ENCODE peak calls at places on chromosomes 6 and 20, in ten cellular contexts. S, H, R, U, F, A, V, N, X and L are unnamed samples.

GRCh38 chr6:43040542-43041257 is 13.0 kb downstream of the CUL7 start:
- DNase-seq in S (no peak), H (no peak), R (no peak), U (no peak), F (no peak), A (no peak), V (no peak), N (no peak), X (peak; percentile 71), L (no peak)

GRCh38 chr6:89941031-89941775 is 46.9 kb downstream of the GJA10 start:
- DNase-seq in S (no peak), H (no peak), R (no peak), U (no peak), F (no peak), A (no peak), V (no peak), N (no peak), X (no peak), L (no peak)

GRCh38 chr6:90484903-90485302 is 102.0 kb downstream of the MAP3K7 start:
- DNase-seq in S (no peak), H (no peak), R (no peak), U (no peak), F (no peak), A (no peak), V (no peak), N (no peak), X (no peak), L (no peak)

GRCh38 chr6:85703359-85703758 is 60.7 kb upstream of the SYNCRIP start:
- DNase-seq in S (no peak), H (no peak), R (peak; percentile 39), U (no peak), F (no peak), A (no peak), V (no peak), N (no peak), X (no peak), L (no peak)

GRCh38 chr6:170369439-170369838 is 62.9 kb downstream of the FAM120B start:
- DNase-seq in S (no peak), H (no peak), R (no peak), U (no peak), F (no peak), A (no peak), V (no peak), N (no peak), X (no peak), L (no peak)

GRCh38 chr6:25485820-25486559 is 166.0 kb upstream of the SCGN start:
- DNase-seq in S (peak; percentile 53), H (no peak), R (no peak), U (no peak), F (no peak), A (peak; percentile 26), V (no peak), N (peak; percentile 66), X (no peak), L (no peak)

GRCh38 chr6:121823437-121823851 is 388.0 kb downstream of the GJA1 start:
- DNase-seq in S (no peak), H (no peak), R (no peak), U (no peak), F (peak; percentile 79), A (peak; percentile 67), V (no peak), N (no peak), X (no peak), L (no peak)

GRCh38 chr6:141562801-141563763 is 569.6 kb upstream of the GJE1 start:
- DNase-seq in S (peak; percentile 69), H (no peak), R (peak; percentile 89), U (peak; percentile 73), F (peak; percentile 91), A (peak; percentile 96), V (peak; percentile 57), N (peak; percentile 21), X (peak; percentile 52), L (no peak)

GRCh38 chr6:79423216-79423615 is 114.0 kb downstream of the LCA5 start:
- DNase-seq in S (no peak), H (no peak), R (no peak), U (no peak), F (no peak), A (no peak), V (no peak), N (no peak), X (no peak), L (no peak)
- H3K4me3 ChIP-seq in S (no peak overlapping the region), H (no peak overlapping the region), R (no peak overlapping the region), U (no peak overlapping the region), F (no peak overlapping the region), A (no peak overlapping the region), V (no peak overlapping the region), N (no peak overlapping the region), X (no peak overlapping the region), L (no peak overlapping the region)

DNA sequence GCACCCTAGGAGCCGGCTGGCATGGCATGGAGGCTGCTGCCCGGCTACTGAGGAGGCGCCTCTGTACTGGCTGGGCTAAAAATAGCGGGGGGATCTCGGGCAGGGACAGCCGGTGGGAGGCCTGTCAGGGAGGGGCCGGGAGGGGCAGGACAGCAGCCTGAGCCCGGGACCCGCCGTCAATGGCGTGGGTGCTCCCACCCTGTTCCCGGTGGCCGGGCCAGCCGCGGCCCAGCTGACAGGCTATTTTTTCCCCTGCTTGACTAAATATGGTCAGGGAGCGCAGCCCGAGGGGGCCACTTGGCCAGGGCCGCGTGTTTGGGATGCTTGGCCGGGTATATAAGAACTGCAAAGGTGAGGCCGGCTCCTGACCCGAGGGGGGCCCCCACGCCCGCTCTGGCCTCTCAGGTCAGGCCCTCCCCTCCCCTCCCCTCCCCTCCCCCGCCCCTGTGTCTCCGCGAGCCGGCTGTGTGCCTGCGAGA is 74.3 kb upstream of the GATA5 start:
- DNase-seq in S (no peak), H (no peak), R (no peak), U (no peak), F (no peak), A (no peak), V (no peak), N (peak; percentile 87), X (peak; percentile 84), L (peak; percentile 80)
- H3K4me3 ChIP-seq in S (no peak overlapping the region), H (peak overlapping the region; percentile 65), R (no peak overlapping the region), U (no peak overlapping the region), F (no peak overlapping the region), A (no peak overlapping the region), V (no peak overlapping the region), N (peak overlapping the region; percentile 78), X (peak overlapping the region; percentile 60), L (peak overlapping the region; percentile 18)

GRCh38 chr6:109523478-109523877 is 40.5 kb upstream of the ZBTB24 start:
- DNase-seq in S (no peak), H (no peak), R (no peak), U (no peak), F (peak; percentile 40), A (peak; percentile 88), V (peak; percentile 40), N (no peak), X (no peak), L (no peak)

GRCh38 chr6:109524129-109524528 is 41.1 kb upstream of the ZBTB24 start:
- DNase-seq in S (no peak), H (no peak), R (no peak), U (no peak), F (no peak), A (no peak), V (no peak), N (no peak), X (no peak), L (no peak)

GRCh38 chr6:109531446-109531845 is 48.4 kb upstream of the ZBTB24 start:
- DNase-seq in S (no peak), H (no peak), R (no peak), U (no peak), F (no peak), A (no peak), V (no peak), N (no peak), X (no peak), L (no peak)

GRCh38 chr6:109527989-109528388 is 45.0 kb upstream of the ZBTB24 start:
- DNase-seq in S (no peak), H (no peak), R (peak; percentile 60), U (peak; percentile 21), F (peak; percentile 16), A (peak; percentile 30), V (peak; percentile 16), N (no peak), X (no peak), L (no peak)

DNA sequence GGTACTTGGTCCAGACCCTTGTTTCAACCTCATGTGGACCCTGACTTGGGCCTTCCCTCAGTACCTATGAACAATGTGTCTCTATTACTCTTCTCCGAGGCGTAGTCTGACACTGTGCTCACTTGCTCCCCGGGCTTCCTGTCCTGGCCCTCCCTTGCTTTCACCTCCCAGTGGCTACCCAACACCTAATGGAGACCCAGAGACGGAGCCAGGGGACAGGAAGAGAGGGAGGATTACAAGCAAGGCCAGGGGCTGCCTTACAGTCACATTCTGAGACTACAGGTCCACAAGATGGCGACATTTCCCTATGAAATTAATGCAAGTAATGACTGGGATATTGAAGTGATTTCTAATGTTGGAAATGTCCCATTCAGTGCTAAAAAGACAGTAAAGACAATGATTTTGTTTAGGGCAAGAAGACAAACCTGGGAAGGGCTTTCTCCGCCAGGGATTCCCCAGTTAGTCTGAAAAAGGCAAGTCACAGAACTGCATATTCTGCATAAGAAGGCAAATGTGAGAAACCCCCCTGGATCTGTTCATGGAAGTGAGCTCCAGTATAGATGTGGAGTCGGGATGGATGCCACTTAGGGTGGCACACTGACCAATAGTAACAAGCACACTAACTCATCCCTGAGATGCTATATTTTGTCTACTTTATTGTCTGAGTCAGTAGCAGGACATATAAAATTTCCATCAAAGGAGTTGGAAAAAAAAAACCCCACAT is 44.0 kb upstream of the ZBTB24 start:
- DNase-seq in S (peak; percentile 55), H (no peak), R (peak; percentile 88), U (peak; percentile 69), F (peak; percentile 69), A (peak; percentile 86), V (peak; percentile 44), N (no peak), X (no peak), L (no peak)
- H3K4me3 ChIP-seq in S (no peak overlapping the region), H (no peak overlapping the region), R (no peak overlapping the region), U (no peak overlapping the region), F (no peak overlapping the region), A (no peak overlapping the region), V (no peak overlapping the region), N (no peak overlapping the region), X (no peak overlapping the region), L (no peak overlapping the region)

GRCh38 chr6:163586888-163587287 is 172.4 kb downstream of the QKI start:
- DNase-seq in S (no peak), H (no peak), R (no peak), U (no peak), F (no peak), A (no peak), V (no peak), N (no peak), X (no peak), L (no peak)

GRCh38 chr6:163596174-163596573 is 181.7 kb downstream of the QKI start:
- DNase-seq in S (no peak), H (no peak), R (no peak), U (no peak), F (no peak), A (no peak), V (no peak), N (no peak), X (no peak), L (no peak)

GRCh38 chr6:163588211-163588919 is 173.8 kb downstream of the QKI start:
- DNase-seq in S (no peak), H (no peak), R (no peak), U (no peak), F (peak; percentile 74), A (peak; percentile 35), V (peak; percentile 56), N (no peak), X (no peak), L (no peak)

GRCh38 chr6:163589401-163589800 is 174.9 kb downstream of the QKI start:
- DNase-seq in S (no peak), H (no peak), R (no peak), U (no peak), F (no peak), A (peak; percentile 44), V (no peak), N (no peak), X (no peak), L (no peak)

DNA sequence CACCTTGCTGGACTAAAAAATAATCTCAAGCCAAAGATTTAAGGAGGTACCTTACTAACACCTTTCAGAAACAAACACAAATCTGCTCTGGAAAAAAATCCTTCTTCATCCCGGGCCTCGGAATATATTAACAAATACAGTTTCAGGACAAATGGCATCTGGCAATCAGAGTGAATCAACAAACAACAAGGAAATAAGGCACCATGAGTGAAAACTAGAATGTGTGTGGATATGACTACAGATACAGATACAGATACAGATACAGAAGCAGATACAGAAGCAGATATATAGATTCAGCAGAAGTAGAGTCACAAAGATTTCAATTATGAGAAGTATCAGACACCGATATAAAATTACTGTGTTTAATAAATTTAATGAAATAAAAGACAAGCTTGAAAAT is 178.4 kb downstream of the QKI start:
- DNase-seq in S (no peak), H (no peak), R (no peak), U (no peak), F (no peak), A (no peak), V (no peak), N (no peak), X (no peak), L (no peak)
- H3K4me3 ChIP-seq in S (no peak overlapping the region), H (no peak overlapping the region), R (no peak overlapping the region), U (no peak overlapping the region), F (no peak overlapping the region), A (no peak overlapping the region), V (no peak overlapping the region), N (no peak overlapping the region), X (no peak overlapping the region), L (no peak overlapping the region)